ENCODE peak calls at places on chromosome 13, in eight cellular contexts. One of them, this sample, is unnamed.

GRCh38 chr13:88717946-88718345 is 1046.8 kb downstream of the SLITRK5 start:
- DNase-seq in neural progenitor cell: no peak
- DNase-seq in pancreas: no peak
- DNase-seq in upper lobe of right lung: no peak
- DNase-seq in astrocyte of the spinal cord: no peak
- DNase-seq in AG09309: no peak
- DNase-seq in testis: no peak
- DNase-seq in cardiac fibroblast: no peak
- DNase-seq in this sample: no peak

GRCh38 chr13:84870190-84870589 is 929.0 kb downstream of the SLITRK6 start:
- DNase-seq in neural progenitor cell: no peak
- DNase-seq in pancreas: no peak
- DNase-seq in upper lobe of right lung: no peak
- DNase-seq in astrocyte of the spinal cord: no peak
- DNase-seq in AG09309: no peak
- DNase-seq in testis: no peak
- DNase-seq in cardiac fibroblast: no peak
- DNase-seq in this sample: no peak

GRCh38 chr13:29771247-29771646 is 79.2 kb downstream of the UBL3 start:
- DNase-seq in neural progenitor cell: peak
- DNase-seq in pancreas: no peak
- DNase-seq in upper lobe of right lung: no peak
- DNase-seq in astrocyte of the spinal cord: peak
- DNase-seq in AG09309: no peak
- DNase-seq in testis: no peak
- DNase-seq in cardiac fibroblast: peak
- DNase-seq in this sample: peak

GRCh38 chr13:109204657-109205056 is 575.2 kb downstream of the MYO16 start:
- DNase-seq in neural progenitor cell: no peak
- DNase-seq in pancreas: no peak
- DNase-seq in upper lobe of right lung: no peak
- DNase-seq in astrocyte of the spinal cord: no peak
- DNase-seq in AG09309: no peak
- DNase-seq in testis: no peak
- DNase-seq in cardiac fibroblast: no peak
- DNase-seq in this sample: no peak

GRCh38 chr13:98961204-98962105 is 16.4 kb downstream of the DOCK9 start:
- DNase-seq in neural progenitor cell: no peak
- DNase-seq in pancreas: no peak
- DNase-seq in upper lobe of right lung: no peak
- DNase-seq in astrocyte of the spinal cord: no peak
- DNase-seq in AG09309: no peak
- DNase-seq in testis: no peak
- DNase-seq in cardiac fibroblast: no peak
- DNase-seq in this sample: no peak

GRCh38 chr13:97295279-97296182 is 73.4 kb downstream of the MBNL2 start:
- DNase-seq in neural progenitor cell: no peak
- DNase-seq in pancreas: no peak
- DNase-seq in upper lobe of right lung: no peak
- DNase-seq in astrocyte of the spinal cord: peak
- DNase-seq in AG09309: no peak
- DNase-seq in testis: no peak
- DNase-seq in cardiac fibroblast: peak
- DNase-seq in this sample: peak

GRCh38 chr13:37715606-37716015 is 117.0 kb upstream of the POSTN start:
- DNase-seq in neural progenitor cell: no peak
- DNase-seq in pancreas: no peak
- DNase-seq in upper lobe of right lung: no peak
- DNase-seq in astrocyte of the spinal cord: peak
- DNase-seq in AG09309: peak
- DNase-seq in testis: no peak
- DNase-seq in cardiac fibroblast: peak
- DNase-seq in this sample: peak

GRCh38 chr13:76516013-76516412 is 370.2 kb downstream of the KCTD12 start:
- DNase-seq in neural progenitor cell: no peak
- DNase-seq in pancreas: no peak
- DNase-seq in upper lobe of right lung: no peak
- DNase-seq in astrocyte of the spinal cord: peak
- DNase-seq in AG09309: peak
- DNase-seq in testis: no peak
- DNase-seq in cardiac fibroblast: peak
- DNase-seq in this sample: peak

GRCh38 chr13:58804832-58805231 is 1173.3 kb downstream of the PCDH17 start:
- DNase-seq in neural progenitor cell: no peak
- DNase-seq in pancreas: no peak
- DNase-seq in upper lobe of right lung: no peak
- DNase-seq in astrocyte of the spinal cord: no peak
- DNase-seq in AG09309: no peak
- DNase-seq in testis: no peak
- DNase-seq in cardiac fibroblast: no peak
- DNase-seq in this sample: no peak

GRCh38 chr13:41216160-41216559 is 21.8 kb upstream of the KBTBD7 start:
- DNase-seq in neural progenitor cell: no peak
- DNase-seq in pancreas: no peak
- DNase-seq in upper lobe of right lung: no peak
- DNase-seq in astrocyte of the spinal cord: peak
- DNase-seq in AG09309: no peak
- DNase-seq in testis: no peak
- DNase-seq in cardiac fibroblast: peak
- DNase-seq in this sample: peak

GRCh38 chr13:99217461-99218101 is 16.9 kb downstream of the UBAC2 start:
- DNase-seq in neural progenitor cell: no peak
- DNase-seq in pancreas: no peak
- DNase-seq in upper lobe of right lung: no peak
- DNase-seq in astrocyte of the spinal cord: no peak
- DNase-seq in AG09309: no peak
- DNase-seq in testis: no peak
- DNase-seq in cardiac fibroblast: no peak
- DNase-seq in this sample: no peak

GRCh38 chr13:40665754-40666057 is 735 bp downstream of the FOXO1 start:
- DNase-seq in neural progenitor cell: no peak
- DNase-seq in pancreas: no peak
- DNase-seq in upper lobe of right lung: no peak
- DNase-seq in astrocyte of the spinal cord: no peak
- DNase-seq in AG09309: no peak
- DNase-seq in testis: no peak
- DNase-seq in cardiac fibroblast: no peak
- DNase-seq in this sample: no peak

GRCh38 chr13:74444161-74444571 is 310.0 kb upstream of the KLF12 start:
- DNase-seq in neural progenitor cell: no peak
- DNase-seq in pancreas: no peak
- DNase-seq in upper lobe of right lung: no peak
- DNase-seq in astrocyte of the spinal cord: peak
- DNase-seq in AG09309: no peak
- DNase-seq in testis: no peak
- DNase-seq in cardiac fibroblast: no peak
- DNase-seq in this sample: peak

GRCh38 chr13:99288069-99288468 is 19.1 kb downstream of the GPR183 start:
- DNase-seq in neural progenitor cell: no peak
- DNase-seq in pancreas: no peak
- DNase-seq in upper lobe of right lung: no peak
- DNase-seq in astrocyte of the spinal cord: no peak
- DNase-seq in AG09309: no peak
- DNase-seq in testis: no peak
- DNase-seq in cardiac fibroblast: peak
- DNase-seq in this sample: no peak

GRCh38 chr13:55977436-55977835 is 1163.3 kb upstream of the PRR20A start:
- DNase-seq in neural progenitor cell: no peak
- DNase-seq in pancreas: no peak
- DNase-seq in upper lobe of right lung: no peak
- DNase-seq in astrocyte of the spinal cord: no peak
- DNase-seq in AG09309: no peak
- DNase-seq in testis: no peak
- DNase-seq in cardiac fibroblast: no peak
- DNase-seq in this sample: no peak
- TF ChIP-seq CTCF in neural progenitor cell: no peak
- TF ChIP-seq CTCF in pancreas: no peak
- TF ChIP-seq CTCF in upper lobe of right lung: no peak
- TF ChIP-seq CTCF in astrocyte of the spinal cord: no peak
- TF ChIP-seq CTCF in AG09309: no peak
- TF ChIP-seq CTCF in testis: no peak
- TF ChIP-seq CTCF in cardiac fibroblast: no peak
- TF ChIP-seq CTCF in this sample: no peak

DNA sequence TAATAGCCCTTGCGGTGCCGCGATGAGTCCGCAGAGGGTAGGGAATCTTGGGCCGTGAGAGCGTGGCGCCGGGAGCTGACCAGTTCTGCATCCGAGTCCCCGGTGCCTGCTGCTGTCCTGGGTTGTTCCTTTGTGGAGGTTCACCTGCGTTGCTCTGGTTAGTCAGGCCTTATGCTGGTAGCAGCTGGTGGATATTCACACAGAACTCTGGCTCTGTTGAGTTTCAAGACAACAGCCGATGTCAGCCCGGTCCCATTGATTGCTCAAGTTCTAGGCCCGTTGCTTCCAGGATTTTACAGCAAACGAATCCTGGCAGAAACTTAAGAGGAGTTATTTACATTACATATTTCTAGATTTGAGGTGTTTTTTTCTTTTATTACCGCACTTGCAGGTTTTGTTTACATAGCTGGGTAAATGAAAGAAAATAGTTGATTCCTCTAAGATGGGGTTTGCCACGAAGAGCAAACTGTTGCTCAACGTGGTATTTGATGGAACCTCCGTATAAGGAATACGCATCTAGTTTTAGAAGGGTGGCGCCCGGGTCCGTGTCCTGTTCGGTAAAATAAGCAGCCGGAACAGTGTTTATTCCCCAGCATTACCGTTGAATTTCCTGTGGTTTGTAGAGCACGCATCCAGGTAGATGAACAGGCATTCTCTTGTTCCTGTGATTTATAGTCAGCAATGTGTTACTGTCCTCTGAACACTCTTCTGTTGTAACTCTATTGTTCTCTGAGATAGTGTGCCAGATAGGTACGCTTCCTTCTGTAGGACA is 1.3 kb downstream of the CLDN10 start:
- DNase-seq in neural progenitor cell: peak
- DNase-seq in pancreas: peak
- DNase-seq in upper lobe of right lung: no peak
- DNase-seq in astrocyte of the spinal cord: no peak
- DNase-seq in AG09309: no peak
- DNase-seq in testis: no peak
- DNase-seq in cardiac fibroblast: no peak
- DNase-seq in this sample: no peak
- H3K4me3 ChIP-seq in neural progenitor cell: peak
- H3K4me3 ChIP-seq in pancreas: peak
- H3K4me3 ChIP-seq in upper lobe of right lung: peak
- H3K4me3 ChIP-seq in astrocyte of the spinal cord: no peak
- H3K4me3 ChIP-seq in AG09309: no peak
- H3K4me3 ChIP-seq in testis: peak
- H3K4me3 ChIP-seq in cardiac fibroblast: no peak
- H3K4me3 ChIP-seq in this sample: no peak

GRCh38 chr13:43079392-43079931 is 56.1 kb downstream of the DNAJC15 start:
- DNase-seq in neural progenitor cell: no peak
- DNase-seq in pancreas: no peak
- DNase-seq in upper lobe of right lung: no peak
- DNase-seq in astrocyte of the spinal cord: no peak
- DNase-seq in AG09309: no peak
- DNase-seq in testis: no peak
- DNase-seq in cardiac fibroblast: no peak
- DNase-seq in this sample: no peak
- TF ChIP-seq CTCF in neural progenitor cell: no peak
- TF ChIP-seq CTCF in pancreas: no peak
- TF ChIP-seq CTCF in upper lobe of right lung: no peak
- TF ChIP-seq CTCF in astrocyte of the spinal cord: no peak
- TF ChIP-seq CTCF in AG09309: no peak
- TF ChIP-seq CTCF in testis: no peak
- TF ChIP-seq CTCF in cardiac fibroblast: no peak
- TF ChIP-seq CTCF in this sample: no peak

GRCh38 chr13:113365551-113365971 is 1.6 kb upstream of the GRTP1 start:
- DNase-seq in neural progenitor cell: no peak
- DNase-seq in pancreas: no peak
- DNase-seq in upper lobe of right lung: no peak
- DNase-seq in astrocyte of the spinal cord: no peak
- DNase-seq in AG09309: no peak
- DNase-seq in testis: no peak
- DNase-seq in cardiac fibroblast: no peak
- DNase-seq in this sample: no peak
- H3K4me3 ChIP-seq in neural progenitor cell: no peak
- H3K4me3 ChIP-seq in pancreas: no peak
- H3K4me3 ChIP-seq in upper lobe of right lung: no peak
- H3K4me3 ChIP-seq in astrocyte of the spinal cord: no peak
- H3K4me3 ChIP-seq in AG09309: no peak
- H3K4me3 ChIP-seq in testis: no peak
- H3K4me3 ChIP-seq in cardiac fibroblast: no peak
- H3K4me3 ChIP-seq in this sample: no peak

DNA sequence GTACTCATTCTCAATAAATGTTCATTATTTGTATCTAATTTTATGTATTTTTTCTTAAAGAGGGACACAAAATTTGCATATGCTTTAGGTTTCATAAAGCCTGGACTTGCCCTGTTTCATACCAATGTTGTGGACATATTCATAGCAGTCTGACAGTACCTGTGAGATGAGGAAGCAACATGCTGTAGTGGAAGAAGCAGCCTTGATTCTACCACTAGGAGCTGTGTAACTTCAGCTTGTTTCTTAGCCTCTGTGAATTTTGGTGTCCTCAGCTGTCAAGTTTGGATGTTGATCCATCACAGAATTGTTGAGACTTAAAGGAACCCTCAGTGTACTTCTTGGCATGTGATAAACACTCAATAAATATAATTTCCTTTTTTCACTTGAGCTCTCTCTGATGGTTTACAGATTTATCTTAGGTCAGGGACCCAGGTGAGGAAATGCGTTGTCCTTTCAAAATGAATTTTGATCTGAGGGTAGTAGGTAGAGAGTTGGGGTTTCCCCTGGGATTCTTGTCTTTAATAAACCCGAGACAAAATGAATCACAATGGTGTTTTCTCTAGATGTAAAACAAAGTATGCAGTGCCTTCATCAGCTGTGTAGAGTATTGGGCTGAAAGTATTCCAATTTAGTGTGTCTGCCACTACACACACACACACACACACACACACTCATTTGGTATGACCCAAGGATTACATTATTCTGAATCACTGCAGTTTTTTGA is 152.1 kb downstream of the KCNRG start:
- DNase-seq in neural progenitor cell: no peak
- DNase-seq in pancreas: no peak
- DNase-seq in upper lobe of right lung: no peak
- DNase-seq in astrocyte of the spinal cord: no peak
- DNase-seq in AG09309: no peak
- DNase-seq in testis: no peak
- DNase-seq in cardiac fibroblast: no peak
- DNase-seq in this sample: no peak
- TF ChIP-seq CTCF in neural progenitor cell: no peak
- TF ChIP-seq CTCF in pancreas: no peak
- TF ChIP-seq CTCF in upper lobe of right lung: no peak
- TF ChIP-seq CTCF in astrocyte of the spinal cord: no peak
- TF ChIP-seq CTCF in AG09309: peak
- TF ChIP-seq CTCF in testis: no peak
- TF ChIP-seq CTCF in cardiac fibroblast: no peak
- TF ChIP-seq CTCF in this sample: no peak

GRCh38 chr13:106650690-106651205 is 82.8 kb upstream of the ARGLU1 start:
- DNase-seq in neural progenitor cell: no peak
- DNase-seq in pancreas: no peak
- DNase-seq in upper lobe of right lung: no peak
- DNase-seq in astrocyte of the spinal cord: no peak
- DNase-seq in AG09309: no peak
- DNase-seq in testis: no peak
- DNase-seq in cardiac fibroblast: no peak
- DNase-seq in this sample: no peak

GRCh38 chr13:106651442-106651841 is 83.5 kb upstream of the ARGLU1 start:
- DNase-seq in neural progenitor cell: no peak
- DNase-seq in pancreas: no peak
- DNase-seq in upper lobe of right lung: no peak
- DNase-seq in astrocyte of the spinal cord: no peak
- DNase-seq in AG09309: no peak
- DNase-seq in testis: no peak
- DNase-seq in cardiac fibroblast: no peak
- DNase-seq in this sample: no peak

GRCh38 chr13:106649495-106649894 is 81.6 kb upstream of the ARGLU1 start:
- DNase-seq in neural progenitor cell: no peak
- DNase-seq in pancreas: no peak
- DNase-seq in upper lobe of right lung: no peak
- DNase-seq in astrocyte of the spinal cord: peak
- DNase-seq in AG09309: no peak
- DNase-seq in testis: no peak
- DNase-seq in cardiac fibroblast: no peak
- DNase-seq in this sample: no peak
- H3K4me3 ChIP-seq in neural progenitor cell: no peak
- H3K4me3 ChIP-seq in pancreas: no peak
- H3K4me3 ChIP-seq in upper lobe of right lung: no peak
- H3K4me3 ChIP-seq in astrocyte of the spinal cord: no peak
- H3K4me3 ChIP-seq in AG09309: no peak
- H3K4me3 ChIP-seq in testis: no peak
- H3K4me3 ChIP-seq in cardiac fibroblast: no peak
- H3K4me3 ChIP-seq in this sample: no peak